ENCODE peak calls at places on chromosomes 12 and 14, in ten cellular contexts. B is heart right ventricle, K is transverse colon, D is HCT116, E is IMR-90, N is PC-9, L is right lobe of liver, Q is upper lobe of left lung, R is pancreas, W is tibial artery. U is an unnamed sample. For H3K36me3 and H3K4me1, the result is how much of the 10 kb centered on the place peaks cover.

GRCh38 chr12:93215290-93215678 is 162.4 kb upstream of the NUDT4 start:
- DNase-seq in W (no peak), N (no peak), K (no peak), L (no peak), B (no peak), E (no peak), R (no peak), D (no peak), Q (no peak), U (no peak)

GRCh38 chr14:54902143-54902520 is 494 bp downstream of the GCH1 start:
- DNase-seq in Q (peak), W (peak), B (peak), N (peak), K (peak), D (peak), L (peak), E (peak), R (peak), U (peak)

GRCh38 chr14:104808456-104808855 is 7.6 kb downstream of the ZBTB42 start:
- DNase-seq in E (no peak), B (no peak), W (no peak), N (no peak), Q (no peak), R (peak), L (no peak), K (no peak), D (no peak), U (no peak)

GRCh38 chr12:131365821-131366260 is 345.0 kb upstream of the SFSWAP start:
- DNase-seq in B (no peak), L (no peak), W (no peak), K (no peak), N (no peak), Q (no peak), D (no peak), R (no peak), E (no peak), U (no peak)

GRCh38 chr12:54988402-54989054 is 4.0 kb upstream of the TESPA1 start:
- DNase-seq in E (peak), Q (peak), B (peak), W (no peak), R (peak), L (peak), K (peak), D (no peak), N (no peak), U (peak)

GRCh38 chr12:93880853-93881522 is 203.8 kb downstream of the CRADD start:
- DNase-seq in K (no peak), W (no peak), Q (no peak), E (no peak), N (peak), D (no peak), R (no peak), L (no peak), B (no peak), U (no peak)

GRCh38 chr12:128240745-128241144 is 26.2 kb upstream of the TMEM132C start:
- DNase-seq in B (no peak), K (no peak), N (no peak), E (no peak), Q (no peak), W (no peak), D (no peak), R (no peak), L (no peak), U (no peak)

GRCh38 chr14:69079188-69079742 is 73.7 kb downstream of the DCAF5 start:
- DNase-seq in B (no peak), R (no peak), N (peak), K (no peak), L (no peak), D (no peak), W (no peak), E (peak), Q (no peak), U (no peak)

GRCh38 chr14:41749425-41749824 is 142.7 kb downstream of the LRFN5 start:
- DNase-seq in K (no peak), L (no peak), W (no peak), D (no peak), B (no peak), E (no peak), N (no peak), R (no peak), Q (no peak), U (no peak)

GRCh38 chr14:105315211-105315721 is 718 bp downstream of the PACS2 start:
- DNase-seq in D (peak), R (peak), L (peak), B (no peak), Q (peak), N (peak), K (peak), E (no peak), W (peak), U (no peak)

GRCh38 chr12:116520801-116521471 is 38.2 kb upstream of the MAP1LC3B2 start:
- DNase-seq in D (no peak), B (no peak), W (no peak), N (no peak), R (no peak), E (peak), K (no peak), Q (no peak), L (no peak), U (no peak)

GRCh38 chr12:51827925-51828818 is 20.3 kb downstream of the FIGNL2 start:
- DNase-seq in K (peak), B (no peak), E (peak), L (no peak), D (no peak), W (no peak), R (no peak), Q (no peak), N (no peak), U (no peak)

GRCh38 chr14:39005044-39005736 is 97.8 kb downstream of the SEC23A start:
- DNase-seq in W (no peak), K (peak), D (no peak), B (no peak), E (peak), L (no peak), R (no peak), N (no peak), Q (no peak), U (no peak)

GRCh38 chr14:74414793-74415437 is 11.1 kb downstream of the SYNDIG1L start:
- DNase-seq in D (no peak), B (no peak), N (no peak), K (no peak), Q (no peak), R (no peak), L (no peak), E (no peak), W (no peak), U (no peak)

GRCh38 chr14:37595809-37596595 is 573 bp downstream of the TTC6 start:
- DNase-seq in R (peak), K (peak), L (peak), W (no peak), B (no peak), D (peak), N (peak), E (peak), Q (peak), U (no peak)

GRCh38 chr12:120247621-120248030 is 17.9 kb downstream of the PXN start:
- DNase-seq in Q (no peak), E (peak), N (no peak), D (no peak), R (no peak), L (no peak), K (no peak), B (no peak), W (no peak), U (no peak)

GRCh38 chr14:50736932-50737419 is 68.9 kb upstream of the SAV1 start:
- DNase-seq in R (no peak), Q (no peak), B (no peak), L (no peak), W (no peak), D (no peak), N (no peak), K (no peak), E (no peak), U (no peak)

GRCh38 chr14:24982472-24983155 is 67.3 kb downstream of the STXBP6 start:
- DNase-seq in B (no peak), N (peak), E (peak), D (no peak), Q (no peak), L (no peak), W (no peak), K (no peak), R (no peak), U (no peak)

GRCh38 chr14:26330982-26331381 is 266.9 kb downstream of the NOVA1 start:
- DNase-seq in K (no peak), D (no peak), L (no peak), Q (no peak), B (no peak), W (no peak), E (no peak), R (no peak), N (no peak), U (no peak)

GRCh38 chr14:73276836-73277235 is 39.5 kb downstream of the PAPLN start:
- DNase-seq in B (no peak), R (no peak), D (no peak), N (no peak), Q (no peak), K (no peak), L (no peak), E (no peak), W (no peak), U (no peak)

GRCh38 chr14:73283592-73284379 is 46.5 kb downstream of the PAPLN start:
- DNase-seq in K (no peak), L (no peak), N (no peak), Q (no peak), B (no peak), R (no peak), D (no peak), W (no peak), E (peak), U (no peak)

GRCh38 chr14:73285979-73286378 is 48.7 kb downstream of the PAPLN start:
- DNase-seq in L (no peak), W (no peak), N (no peak), Q (no peak), K (no peak), E (no peak), D (no peak), B (no peak), R (no peak), U (no peak)

GRCh38 chr14:73277376-73277775 is 40.1 kb downstream of the PAPLN start:
- DNase-seq in L (no peak), K (no peak), E (no peak), B (no peak), W (no peak), R (no peak), N (no peak), D (no peak), Q (no peak), U (no peak)

GRCh38 chr14:73280903-73281302 is 43.6 kb downstream of the PAPLN start:
- DNase-seq in D (no peak), K (no peak), L (no peak), B (no peak), E (no peak), R (no peak), N (no peak), Q (no peak), W (no peak), U (no peak)
- H3K36me3 ChIP-seq in D (under half), K (half or more), L (half or more), B (half or more), E (under half), R (under half), N (under half), Q (half or more), W (half or more), U (under half)

DNA sequence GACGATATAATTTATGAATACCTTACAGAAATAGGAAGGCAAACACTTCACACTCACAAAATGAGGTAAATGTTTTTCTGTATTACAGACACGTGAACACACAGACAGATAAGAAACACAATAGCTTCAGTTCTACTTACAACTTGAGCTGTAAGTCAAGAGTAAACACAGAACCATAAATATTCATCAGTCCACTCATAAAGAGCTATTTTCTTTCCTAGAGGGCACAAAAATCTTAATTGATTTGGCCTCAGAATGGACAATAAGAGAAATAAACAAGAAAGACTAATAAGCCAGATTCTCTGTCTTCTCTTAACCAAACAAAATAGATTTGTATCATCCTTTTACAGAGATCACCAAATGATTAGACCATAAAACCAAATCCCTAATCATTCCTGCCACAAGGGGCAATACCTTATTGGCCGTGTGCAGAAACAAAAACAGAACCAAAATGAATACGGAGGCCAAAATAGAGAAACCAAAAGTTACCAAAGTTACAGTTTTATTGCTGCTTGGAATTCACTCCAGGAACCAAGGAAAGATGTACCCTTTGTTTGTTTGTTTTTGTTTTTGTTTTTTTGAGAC is 38.1 kb upstream of the GARIN2 start:
- DNase-seq in B (no peak), D (no peak), E (no peak), N (no peak), W (no peak), R (no peak), K (no peak), L (no peak), Q (no peak), U (no peak)
- TF ChIP-seq CTCF in B (no peak), D (no peak), E (peak), N (peak), W (peak), R (no peak), K (peak), L (no peak), Q (no peak), U (no peak)

DNA sequence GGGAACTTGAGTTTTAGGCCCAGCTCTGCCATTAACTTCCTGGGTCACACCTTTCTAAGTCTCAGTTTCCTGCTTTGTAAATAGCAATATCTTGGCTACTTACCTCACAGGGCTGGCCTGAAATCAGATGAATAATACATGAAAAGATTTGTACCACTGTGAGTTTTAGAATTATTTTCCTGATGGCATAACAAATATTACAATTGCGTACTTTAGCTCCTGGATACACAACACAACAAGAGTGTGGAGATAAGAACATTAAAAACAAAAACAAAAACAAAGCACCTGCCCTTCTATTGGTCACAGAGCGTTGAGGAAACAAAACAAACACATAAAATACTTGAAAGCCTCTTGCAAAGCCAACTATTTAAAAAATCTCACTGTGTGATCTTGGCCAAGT is 4.9 kb upstream of the HDAC7 start:
- DNase-seq in R (no peak), E (no peak), W (no peak), K (no peak), B (no peak), Q (no peak), N (peak), D (no peak), L (no peak), U (no peak)
- H3K4me1 ChIP-seq in R (under half), E (under half), W (under half), K (half or more), B (half or more), Q (half or more), N (half or more), D (half or more), L (under half), U (under half)

DNA sequence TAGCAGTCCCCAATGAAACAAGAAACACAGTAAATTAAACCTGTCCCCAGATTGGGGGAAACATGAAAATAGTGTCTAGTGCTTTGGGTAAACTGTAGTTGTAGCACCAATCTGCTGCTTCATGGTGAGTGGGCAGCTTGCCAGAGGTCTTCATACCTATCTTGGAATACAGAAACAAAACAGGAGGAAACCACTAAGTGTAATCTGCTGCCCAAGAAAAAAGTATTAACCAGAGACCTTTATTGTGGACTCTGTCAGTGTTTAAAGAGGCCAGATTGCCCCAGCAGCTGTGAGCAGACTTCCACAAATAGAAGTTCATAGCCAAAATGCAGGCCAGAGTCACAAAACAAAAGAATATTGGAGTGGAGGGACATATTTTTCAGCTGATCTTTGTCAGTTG is 2.3 kb downstream of the ISCU start:
- DNase-seq in E (no peak), D (no peak), B (no peak), N (no peak), W (peak), Q (no peak), L (no peak), K (no peak), R (no peak), U (no peak)
- H3K36me3 ChIP-seq in E (under half), D (under half), B (half or more), N (under half), W (under half), Q (half or more), L (under half), K (under half), R (under half), U (under half)

DNA sequence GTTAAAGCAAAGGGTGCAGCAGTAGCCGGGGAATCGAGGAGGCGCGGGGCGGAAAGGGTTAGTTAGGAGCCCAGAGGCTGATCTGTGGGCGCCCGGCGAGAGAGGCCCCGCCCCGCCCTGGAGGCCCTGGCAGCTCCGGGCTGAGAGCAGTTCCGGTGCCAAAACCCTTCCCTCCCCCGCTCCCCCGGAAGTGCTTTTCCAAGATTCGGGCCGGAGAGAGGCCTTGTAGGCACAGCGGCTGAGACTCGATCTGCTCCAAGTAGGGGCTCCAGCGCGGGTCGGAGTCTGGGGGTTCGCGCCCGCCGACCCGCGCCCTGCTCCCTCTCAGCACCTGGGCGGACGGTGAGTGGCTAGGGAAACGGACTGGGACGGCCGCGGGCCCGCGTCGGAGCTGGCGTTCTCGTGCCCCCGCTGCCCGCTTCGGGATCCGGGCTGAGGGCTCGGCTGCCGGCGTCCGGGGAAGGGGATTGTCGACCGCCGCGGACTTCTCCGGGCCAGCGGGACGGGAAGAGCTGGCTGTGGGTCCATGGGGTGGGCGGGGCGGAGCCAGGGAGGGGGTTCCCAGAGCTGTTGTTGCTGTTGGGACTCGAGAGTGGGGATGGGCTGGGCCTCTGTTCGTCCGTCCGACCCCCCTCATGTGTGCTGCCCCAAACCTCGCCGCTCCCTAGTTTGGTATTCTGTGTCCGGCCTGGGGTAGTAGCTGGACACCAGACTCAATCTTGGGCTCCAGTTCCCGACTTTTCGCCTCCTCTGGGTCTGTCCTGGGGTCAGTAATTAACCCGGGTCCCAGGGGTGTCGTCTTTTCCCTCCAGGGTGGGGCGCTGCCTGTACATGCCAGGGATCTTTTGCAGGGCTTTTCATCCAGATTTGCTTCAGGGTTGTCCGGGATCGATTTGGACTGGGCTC is at the start of gene FRS2:
- DNase-seq in W (peak), K (peak), N (peak), D (peak), B (peak), L (peak), R (peak), E (peak), Q (peak), U (peak)
- TF ChIP-seq CTCF in W (no peak), K (no peak), N (peak), D (peak), B (peak), L (no peak), R (no peak), E (peak), Q (peak), U (no peak)

GRCh38 chr12:75684678-75685620 is 173.5 kb upstream of the KRR1 start:
- DNase-seq in E (peak), N (no peak), Q (no peak), K (no peak), L (no peak), D (no peak), R (no peak), W (no peak), B (no peak), U (no peak)
- H3K4me1 ChIP-seq in E (under half), N (under half), Q (under half), K (under half), L (under half), D (under half), R (under half), W (under half), B (under half), U (under half)

U was measured in ovary.